ENCODE peak calls at places on chromosomes 3 and 15, in five cellular contexts. U is KBM-7, A is ACHN, C is fibroblast of pulmonary artery, Q is cardiac muscle cell. H is an unnamed sample.

GRCh38 chr3:107297597-107297996 is 79.6 kb upstream of the CCDC54 start:
- DNase-seq in U (no peak), A (no peak), C (no peak), Q (no peak), H (no peak)

GRCh38 chr3:31004025-31004678 is 109.7 kb upstream of the GADL1 start:
- DNase-seq in U (no peak), A (peak; percentile 32), C (peak; percentile 95), Q (peak; percentile 80), H (no peak)

GRCh38 chr3:167909443-167910287 is 174.1 kb downstream of the SERPINI1 start:
- DNase-seq in U (no peak), A (no peak), C (no peak), Q (no peak), H (no peak)

GRCh38 chr3:195240171-195240701 is 30.7 kb downstream of the XXYLT1 start:
- DNase-seq in U (no peak), A (no peak), C (no peak), Q (no peak), H (no peak)

GRCh38 chr3:149332227-149332765 is 1.1 kb downstream of the TM4SF18 start:
- DNase-seq in U (no peak), A (no peak), C (no peak), Q (no peak), H (no peak)

GRCh38 chr15:101528108-101528916 is 38.8 kb upstream of the PCSK6 start:
- DNase-seq in U (no peak), A (peak; percentile 40), C (peak; percentile 1), Q (peak; percentile 44), H (no peak)

GRCh38 chr15:91456921-91457320 is 356.9 kb downstream of the SV2B start:
- DNase-seq in U (no peak), A (peak; percentile 4), C (no peak), Q (no peak), H (no peak)

GRCh38 chr3:190495796-190496195 is 18.1 kb upstream of the IL1RAP start:
- DNase-seq in U (no peak), A (no peak), C (no peak), Q (peak; percentile 11), H (no peak)

GRCh38 chr3:44065741-44066140 is 175.9 kb upstream of the TOPAZ1 start:
- DNase-seq in U (no peak), A (no peak), C (no peak), Q (no peak), H (no peak)

GRCh38 chr15:50009634-50010033 is 109.4 kb downstream of the ATP8B4 start:
- DNase-seq in U (no peak), A (no peak), C (no peak), Q (no peak), H (no peak)

GRCh38 chr15:41501191-41501917 is 7.7 kb downstream of the ITPKA start:
- DNase-seq in U (no peak), A (peak; percentile 64), C (no peak), Q (no peak), H (no peak)

GRCh38 chr3:52982839-52983238 is 63.0 kb downstream of the SFMBT1 start:
- DNase-seq in U (no peak), A (no peak), C (no peak), Q (no peak), H (no peak)

GRCh38 chr3:69695933-69696332 is 43.3 kb upstream of the MITF start:
- DNase-seq in U (no peak), A (no peak), C (no peak), Q (no peak), H (no peak)

GRCh38 chr3:163655021-163655420 is 1423.3 kb downstream of the SI start:
- DNase-seq in U (no peak), A (no peak), C (no peak), Q (no peak), H (no peak)

GRCh38 chr15:100759698-100760356 is 119.8 kb upstream of the ALDH1A3 start:
- DNase-seq in U (no peak), A (peak; percentile 8), C (peak; percentile 34), Q (peak; percentile 38), H (no peak)

GRCh38 chr3:10023587-10024310 is 2.5 kb upstream of the FANCD2 start:
- DNase-seq in U (no peak), A (peak; percentile 70), C (peak; percentile 89), Q (peak; percentile 87), H (no peak)

GRCh38 chr3:129343643-129344360 is 65.1 kb downstream of the HMCES start:
- DNase-seq in U (peak; percentile 43), A (peak; percentile 32), C (peak; percentile 30), Q (peak; percentile 49), H (peak; percentile 47)

GRCh38 chr3:36075491-36075890 is 304.8 kb upstream of the STAC start:
- DNase-seq in U (no peak), A (peak; percentile 19), C (no peak), Q (no peak), H (no peak)

GRCh38 chr3:53171109-53171453 is 10.1 kb downstream of the PRKCD start:
- DNase-seq in U (no peak), A (no peak), C (no peak), Q (no peak), H (no peak)

GRCh38 chr3:9780920-9781319 is 11.2 kb upstream of the CAMK1 start:
- DNase-seq in U (peak; percentile 37), A (no peak), C (no peak), Q (no peak), H (no peak)

GRCh38 chr15:57015897-57016296 is 97.5 kb downstream of the TCF12 start:
- DNase-seq in U (no peak), A (no peak), C (no peak), Q (no peak), H (no peak)

H was measured in OCI-M1.